ENCODE peak calls at places on chromosomes 6 and 20, in seven cellular contexts. One of them, this sample, is unnamed.

GRCh38 chr6:41504526-41505021 is 41.6 kb upstream of the FOXP4 start:
- DNase-seq in substantia nigra: no peak
- DNase-seq in foreskin fibroblast: no peak
- DNase-seq in fibroblast of pulmonary artery: peak
- DNase-seq in HFF-Myc: no peak
- DNase-seq in effector CD8-positive, alpha-beta T cell: no peak
- DNase-seq in ELF-1: no peak
- DNase-seq in this sample: no peak

GRCh38 chr6:140441256-140441655 is 1066.8 kb upstream of the CITED2 start:
- DNase-seq in fibroblast of pulmonary artery: peak
- DNase-seq in effector CD8-positive, alpha-beta T cell: no peak
- DNase-seq in substantia nigra: peak
- DNase-seq in ELF-1: peak
- DNase-seq in foreskin fibroblast: peak
- DNase-seq in HFF-Myc: no peak
- DNase-seq in this sample: no peak

GRCh38 chr6:27687154-27688013 is 214.5 kb upstream of the ZNF184 start:
- DNase-seq in HFF-Myc: peak
- DNase-seq in fibroblast of pulmonary artery: peak
- DNase-seq in effector CD8-positive, alpha-beta T cell: peak
- DNase-seq in substantia nigra: peak
- DNase-seq in foreskin fibroblast: peak
- DNase-seq in ELF-1: peak
- DNase-seq in this sample: no peak

GRCh38 chr6:148800535-148800934 is 53.7 kb downstream of the UST start:
- DNase-seq in fibroblast of pulmonary artery: peak
- DNase-seq in ELF-1: no peak
- DNase-seq in effector CD8-positive, alpha-beta T cell: no peak
- DNase-seq in substantia nigra: no peak
- DNase-seq in foreskin fibroblast: no peak
- DNase-seq in HFF-Myc: no peak
- DNase-seq in this sample: no peak

GRCh38 chr6:46410330-46410953 is 80.8 kb downstream of the RCAN2 start:
- DNase-seq in foreskin fibroblast: peak
- DNase-seq in substantia nigra: peak
- DNase-seq in ELF-1: no peak
- DNase-seq in fibroblast of pulmonary artery: peak
- DNase-seq in effector CD8-positive, alpha-beta T cell: no peak
- DNase-seq in HFF-Myc: no peak
- DNase-seq in this sample: no peak

GRCh38 chr20:37535443-37536132 is 7.9 kb upstream of the BLCAP start:
- DNase-seq in effector CD8-positive, alpha-beta T cell: no peak
- DNase-seq in foreskin fibroblast: no peak
- DNase-seq in HFF-Myc: no peak
- DNase-seq in substantia nigra: no peak
- DNase-seq in fibroblast of pulmonary artery: no peak
- DNase-seq in ELF-1: no peak
- DNase-seq in this sample: no peak

GRCh38 chr20:59084041-59084841 is 41.7 kb upstream of the PRELID3B start:
- DNase-seq in fibroblast of pulmonary artery: no peak
- DNase-seq in ELF-1: no peak
- DNase-seq in HFF-Myc: no peak
- DNase-seq in effector CD8-positive, alpha-beta T cell: no peak
- DNase-seq in foreskin fibroblast: no peak
- DNase-seq in substantia nigra: no peak
- DNase-seq in this sample: no peak

GRCh38 chr20:9955646-9956045 is 79.1 kb upstream of the ANKEF1 start:
- DNase-seq in HFF-Myc: no peak
- DNase-seq in substantia nigra: no peak
- DNase-seq in ELF-1: no peak
- DNase-seq in effector CD8-positive, alpha-beta T cell: no peak
- DNase-seq in fibroblast of pulmonary artery: no peak
- DNase-seq in foreskin fibroblast: peak
- DNase-seq in this sample: no peak

GRCh38 chr6:106870069-106870468 is 104.5 kb downstream of the CD24 start:
- DNase-seq in ELF-1: no peak
- DNase-seq in HFF-Myc: no peak
- DNase-seq in substantia nigra: no peak
- DNase-seq in effector CD8-positive, alpha-beta T cell: no peak
- DNase-seq in foreskin fibroblast: peak
- DNase-seq in fibroblast of pulmonary artery: peak
- DNase-seq in this sample: peak

GRCh38 chr20:56628015-56628872 is 862 bp upstream of the TFAP2C start:
- DNase-seq in fibroblast of pulmonary artery: no peak
- DNase-seq in substantia nigra: no peak
- DNase-seq in effector CD8-positive, alpha-beta T cell: no peak
- DNase-seq in ELF-1: peak
- DNase-seq in foreskin fibroblast: no peak
- DNase-seq in HFF-Myc: no peak
- DNase-seq in this sample: no peak

GRCh38 chr20:51132286-51132810 is 109.4 kb upstream of the KCNG1 start:
- DNase-seq in ELF-1: no peak
- DNase-seq in fibroblast of pulmonary artery: peak
- DNase-seq in substantia nigra: no peak
- DNase-seq in foreskin fibroblast: no peak
- DNase-seq in HFF-Myc: no peak
- DNase-seq in effector CD8-positive, alpha-beta T cell: no peak
- DNase-seq in this sample: no peak

GRCh38 chr6:119495230-119495683 is 145.7 kb upstream of the MAN1A1 start:
- DNase-seq in ELF-1: no peak
- DNase-seq in effector CD8-positive, alpha-beta T cell: no peak
- DNase-seq in foreskin fibroblast: no peak
- DNase-seq in fibroblast of pulmonary artery: no peak
- DNase-seq in substantia nigra: no peak
- DNase-seq in HFF-Myc: no peak
- DNase-seq in this sample: no peak

GRCh38 chr6:146847426-146847825 is 248.7 kb downstream of the ADGB start:
- DNase-seq in fibroblast of pulmonary artery: peak
- DNase-seq in HFF-Myc: no peak
- DNase-seq in foreskin fibroblast: no peak
- DNase-seq in ELF-1: no peak
- DNase-seq in substantia nigra: no peak
- DNase-seq in effector CD8-positive, alpha-beta T cell: no peak
- DNase-seq in this sample: no peak

GRCh38 chr6:89508755-89509563 is 76.0 kb downstream of the ANKRD6 start:
- DNase-seq in fibroblast of pulmonary artery: peak
- DNase-seq in effector CD8-positive, alpha-beta T cell: no peak
- DNase-seq in substantia nigra: no peak
- DNase-seq in ELF-1: no peak
- DNase-seq in HFF-Myc: no peak
- DNase-seq in foreskin fibroblast: no peak
- DNase-seq in this sample: no peak

GRCh38 chr20:18287546-18287914 is 797 bp upstream of the ZNF133 start:
- DNase-seq in substantia nigra: no peak
- DNase-seq in ELF-1: no peak
- DNase-seq in fibroblast of pulmonary artery: no peak
- DNase-seq in HFF-Myc: no peak
- DNase-seq in effector CD8-positive, alpha-beta T cell: no peak
- DNase-seq in foreskin fibroblast: no peak
- DNase-seq in this sample: no peak

GRCh38 chr6:165936096-165936495 is 231.6 kb downstream of the TBXT start:
- DNase-seq in ELF-1: no peak
- DNase-seq in fibroblast of pulmonary artery: no peak
- DNase-seq in HFF-Myc: no peak
- DNase-seq in effector CD8-positive, alpha-beta T cell: no peak
- DNase-seq in foreskin fibroblast: no peak
- DNase-seq in substantia nigra: no peak
- DNase-seq in this sample: no peak

GRCh38 chr20:61575151-61575937 is 323.3 kb downstream of the CDH4 start:
- DNase-seq in fibroblast of pulmonary artery: no peak
- DNase-seq in foreskin fibroblast: no peak
- DNase-seq in effector CD8-positive, alpha-beta T cell: no peak
- DNase-seq in HFF-Myc: no peak
- DNase-seq in ELF-1: no peak
- DNase-seq in substantia nigra: no peak
- DNase-seq in this sample: no peak

GRCh38 chr20:62236997-62237771 is 1.1 kb upstream of the OSBPL2 start:
- DNase-seq in fibroblast of pulmonary artery: no peak
- DNase-seq in foreskin fibroblast: no peak
- DNase-seq in effector CD8-positive, alpha-beta T cell: no peak
- DNase-seq in ELF-1: no peak
- DNase-seq in substantia nigra: no peak
- DNase-seq in HFF-Myc: no peak
- DNase-seq in this sample: no peak

GRCh38 chr6:53795702-53796450 is 1.1 kb downstream of the LRRC1 start:
- DNase-seq in ELF-1: peak
- DNase-seq in effector CD8-positive, alpha-beta T cell: peak
- DNase-seq in foreskin fibroblast: no peak
- DNase-seq in fibroblast of pulmonary artery: no peak
- DNase-seq in substantia nigra: peak
- DNase-seq in HFF-Myc: no peak
- DNase-seq in this sample: no peak

GRCh38 chr6:72466971-72467566 is 154.8 kb upstream of the KCNQ5 start:
- DNase-seq in effector CD8-positive, alpha-beta T cell: no peak
- DNase-seq in ELF-1: no peak
- DNase-seq in substantia nigra: peak
- DNase-seq in foreskin fibroblast: no peak
- DNase-seq in fibroblast of pulmonary artery: peak
- DNase-seq in HFF-Myc: no peak
- DNase-seq in this sample: no peak

GRCh38 chr6:77150736-77151135 is 312.6 kb downstream of the HTR1B start:
- DNase-seq in substantia nigra: no peak
- DNase-seq in effector CD8-positive, alpha-beta T cell: no peak
- DNase-seq in fibroblast of pulmonary artery: no peak
- DNase-seq in foreskin fibroblast: no peak
- DNase-seq in ELF-1: no peak
- DNase-seq in HFF-Myc: no peak
- DNase-seq in this sample: no peak

GRCh38 chr6:32920610-32921188 is 20.1 kb downstream of the HLA-DMB start:
- DNase-seq in effector CD8-positive, alpha-beta T cell: no peak
- DNase-seq in foreskin fibroblast: no peak
- DNase-seq in substantia nigra: no peak
- DNase-seq in ELF-1: no peak
- DNase-seq in fibroblast of pulmonary artery: no peak
- DNase-seq in HFF-Myc: no peak
- DNase-seq in this sample: no peak

GRCh38 chr20:4929686-4930397 is 71.5 kb downstream of the SLC23A2 start:
- DNase-seq in ELF-1: no peak
- DNase-seq in effector CD8-positive, alpha-beta T cell: no peak
- DNase-seq in fibroblast of pulmonary artery: peak
- DNase-seq in foreskin fibroblast: no peak
- DNase-seq in substantia nigra: no peak
- DNase-seq in HFF-Myc: no peak
- DNase-seq in this sample: no peak

GRCh38 chr6:83463886-83464285 is 33.0 kb upstream of the ME1 start:
- DNase-seq in ELF-1: no peak
- DNase-seq in effector CD8-positive, alpha-beta T cell: no peak
- DNase-seq in substantia nigra: no peak
- DNase-seq in HFF-Myc: no peak
- DNase-seq in fibroblast of pulmonary artery: peak
- DNase-seq in foreskin fibroblast: peak
- DNase-seq in this sample: no peak

GRCh38 chr6:114000066-114000465 is 29.1 kb upstream of the HDAC2 start:
- DNase-seq in fibroblast of pulmonary artery: no peak
- DNase-seq in ELF-1: no peak
- DNase-seq in foreskin fibroblast: peak
- DNase-seq in effector CD8-positive, alpha-beta T cell: no peak
- DNase-seq in HFF-Myc: no peak
- DNase-seq in substantia nigra: no peak
- DNase-seq in this sample: no peak

GRCh38 chr6:45970326-45970725 is 45.3 kb downstream of the CLIC5 start:
- DNase-seq in HFF-Myc: no peak
- DNase-seq in effector CD8-positive, alpha-beta T cell: no peak
- DNase-seq in foreskin fibroblast: no peak
- DNase-seq in fibroblast of pulmonary artery: no peak
- DNase-seq in substantia nigra: no peak
- DNase-seq in ELF-1: no peak
- DNase-seq in this sample: no peak

GRCh38 chr20:8515810-8516435 is 383.9 kb downstream of the PLCB1 start:
- DNase-seq in HFF-Myc: no peak
- DNase-seq in substantia nigra: no peak
- DNase-seq in ELF-1: no peak
- DNase-seq in effector CD8-positive, alpha-beta T cell: no peak
- DNase-seq in foreskin fibroblast: no peak
- DNase-seq in fibroblast of pulmonary artery: no peak
- DNase-seq in this sample: no peak

GRCh38 chr20:24027229-24027628 is 38.6 kb upstream of the GGTLC1 start:
- DNase-seq in ELF-1: no peak
- DNase-seq in effector CD8-positive, alpha-beta T cell: peak
- DNase-seq in HFF-Myc: no peak
- DNase-seq in foreskin fibroblast: no peak
- DNase-seq in substantia nigra: no peak
- DNase-seq in fibroblast of pulmonary artery: peak
- DNase-seq in this sample: no peak

GRCh38 chr6:132929141-132929540 is 114.8 kb downstream of the RPS12 start:
- DNase-seq in ELF-1: no peak
- DNase-seq in effector CD8-positive, alpha-beta T cell: no peak
- DNase-seq in fibroblast of pulmonary artery: no peak
- DNase-seq in foreskin fibroblast: no peak
- DNase-seq in HFF-Myc: no peak
- DNase-seq in substantia nigra: no peak
- DNase-seq in this sample: no peak

GRCh38 chr6:78942451-78942850 is 75.1 kb downstream of the IRAK1BP1 start:
- DNase-seq in ELF-1: no peak
- DNase-seq in HFF-Myc: no peak
- DNase-seq in substantia nigra: no peak
- DNase-seq in effector CD8-positive, alpha-beta T cell: no peak
- DNase-seq in foreskin fibroblast: no peak
- DNase-seq in fibroblast of pulmonary artery: peak
- DNase-seq in this sample: no peak

GRCh38 chr6:36131517-36132220 is 1.4 kb downstream of the MAPK13 start:
- DNase-seq in ELF-1: no peak
- DNase-seq in fibroblast of pulmonary artery: peak
- DNase-seq in effector CD8-positive, alpha-beta T cell: no peak
- DNase-seq in substantia nigra: no peak
- DNase-seq in foreskin fibroblast: peak
- DNase-seq in HFF-Myc: peak
- DNase-seq in this sample: no peak

GRCh38 chr6:145373826-145374225 is 361.5 kb downstream of the EPM2A start:
- DNase-seq in effector CD8-positive, alpha-beta T cell: no peak
- DNase-seq in substantia nigra: no peak
- DNase-seq in ELF-1: no peak
- DNase-seq in fibroblast of pulmonary artery: no peak
- DNase-seq in foreskin fibroblast: no peak
- DNase-seq in HFF-Myc: no peak
- DNase-seq in this sample: no peak

GRCh38 chr6:35140991-35141720 is at the start of gene TCP11:
- DNase-seq in ELF-1: peak
- DNase-seq in foreskin fibroblast: no peak
- DNase-seq in substantia nigra: no peak
- DNase-seq in HFF-Myc: no peak
- DNase-seq in effector CD8-positive, alpha-beta T cell: no peak
- DNase-seq in fibroblast of pulmonary artery: no peak
- DNase-seq in this sample: no peak

GRCh38 chr20:17725094-17725835 is 25.5 kb downstream of the BANF2 start:
- DNase-seq in effector CD8-positive, alpha-beta T cell: no peak
- DNase-seq in HFF-Myc: no peak
- DNase-seq in ELF-1: no peak
- DNase-seq in substantia nigra: no peak
- DNase-seq in foreskin fibroblast: no peak
- DNase-seq in fibroblast of pulmonary artery: no peak
- DNase-seq in this sample: no peak

GRCh38 chr20:5511082-5511481 is 194.3 kb upstream of the PROKR2 start:
- DNase-seq in foreskin fibroblast: no peak
- DNase-seq in HFF-Myc: no peak
- DNase-seq in fibroblast of pulmonary artery: no peak
- DNase-seq in ELF-1: no peak
- DNase-seq in substantia nigra: no peak
- DNase-seq in effector CD8-positive, alpha-beta T cell: no peak
- DNase-seq in this sample: no peak

GRCh38 chr6:81263531-81264168 is 488.8 kb downstream of the TENT5A start:
- DNase-seq in HFF-Myc: no peak
- DNase-seq in substantia nigra: no peak
- DNase-seq in fibroblast of pulmonary artery: no peak
- DNase-seq in ELF-1: no peak
- DNase-seq in foreskin fibroblast: no peak
- DNase-seq in effector CD8-positive, alpha-beta T cell: no peak
- DNase-seq in this sample: no peak

GRCh38 chr20:51160821-51161220 is 137.9 kb upstream of the KCNG1 start:
- DNase-seq in foreskin fibroblast: no peak
- DNase-seq in ELF-1: no peak
- DNase-seq in effector CD8-positive, alpha-beta T cell: no peak
- DNase-seq in HFF-Myc: no peak
- DNase-seq in fibroblast of pulmonary artery: no peak
- DNase-seq in substantia nigra: no peak
- DNase-seq in this sample: no peak

This sample was measured in BJ.